ENCODE peak calls at places on chromosomes 13 and 19, in nine cellular contexts. Q, E, K, V, M, O, Y, R and S are unnamed samples.

GRCh38 chr13:50613356-50613831 is 230.1 kb downstream of the DLEU7 start:
- DNase-seq in R (peak), Q (no peak), V (no peak), M (no peak), K (no peak), O (no peak), E (no peak), Y (no peak), S (peak)

GRCh38 chr19:45789035-45789786 is 3.4 kb downstream of the DMWD start:
- DNase-seq in Q (no peak), Y (peak), K (no peak), M (no peak), E (no peak), V (no peak), R (no peak), O (no peak), S (no peak)

GRCh38 chr19:3620145-3620816 is 6.3 kb downstream of the CACTIN start:
- DNase-seq in O (no peak), Y (no peak), K (no peak), R (no peak), M (no peak), V (no peak), Q (no peak), E (no peak), S (no peak)

GRCh38 chr13:40485611-40486517 is 180.6 kb downstream of the FOXO1 start:
- DNase-seq in R (no peak), Q (peak), E (no peak), V (no peak), K (no peak), O (no peak), M (no peak), Y (no peak), S (no peak)

GRCh38 chr19:11806354-11807098 is 7.5 kb upstream of the ZNF440 start:
- DNase-seq in K (no peak), V (no peak), R (no peak), O (no peak), Y (no peak), Q (no peak), E (no peak), M (no peak), S (no peak)

GRCh38 chr13:25847145-25847544 is 204.7 kb downstream of the SHISA2 start:
- DNase-seq in V (no peak), Y (no peak), K (no peak), R (no peak), M (no peak), E (no peak), Q (no peak), O (no peak), S (no peak)

GRCh38 chr19:42129399-42130253 is 2.6 kb downstream of the POU2F2 start:
- DNase-seq in M (no peak), V (peak), Y (peak), R (peak), Q (no peak), O (peak), E (no peak), K (no peak), S (peak)

GRCh38 chr19:55446060-55446459 is 3.0 kb upstream of the SHISA7 start:
- DNase-seq in M (peak), E (no peak), O (no peak), Q (no peak), Y (no peak), V (no peak), K (no peak), R (no peak), S (no peak)

GRCh38 chr19:43674630-43674982 is 4.6 kb upstream of the PLAUR start:
- DNase-seq in R (peak), Y (peak), M (no peak), V (no peak), Q (no peak), K (no peak), O (peak), E (no peak), S (no peak)

GRCh38 chr13:54162069-54162468 is 1133.5 kb downstream of the OLFM4 start:
- DNase-seq in V (no peak), M (no peak), R (no peak), K (peak), O (no peak), Y (no peak), E (no peak), Q (peak), S (no peak)

DNA sequence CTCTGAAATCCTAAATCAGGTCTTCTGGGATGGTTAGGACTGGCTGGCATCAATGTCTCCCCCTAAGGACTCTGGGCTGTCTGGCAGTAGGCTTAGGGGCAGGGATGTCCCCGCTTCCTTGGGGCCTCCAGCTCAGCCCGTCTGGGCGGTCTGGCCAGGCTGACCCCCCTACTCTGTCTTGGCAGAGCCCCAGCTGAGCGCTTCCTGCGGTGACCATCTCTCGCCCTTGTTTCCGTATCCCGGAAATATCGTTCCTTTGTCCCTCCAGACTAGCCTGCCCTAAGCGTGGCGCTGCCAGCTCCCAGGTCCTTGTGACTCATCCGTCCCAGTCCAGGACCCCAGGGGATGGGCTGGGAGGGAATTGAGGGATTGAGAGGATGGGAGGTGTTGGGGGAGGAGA is 11.3 kb downstream of the GTPBP3 start:
- DNase-seq in Q (peak), V (no peak), M (no peak), K (peak), O (peak), E (no peak), Y (peak), R (peak), S (peak)
- H3K4me3 ChIP-seq in Q (peak), V (no peak), M (no peak), K (no peak), O (peak), E (peak), Y (no peak), R (no peak), S (peak)

GRCh38 chr13:113638173-113638746 is 19.7 kb downstream of the ATP4B start:
- DNase-seq in E (no peak), Q (no peak), M (no peak), R (no peak), V (peak), Y (no peak), O (no peak), K (peak), S (no peak)
- TF ChIP-seq CTCF in E (no peak), Q (no peak), M (no peak), R (no peak), V (no peak), Y (no peak), O (no peak), K (no peak), S (no peak)

GRCh38 chr19:9406798-9407352 is 28.5 kb downstream of the ZNF266 start:
- DNase-seq in V (peak), K (no peak), Q (no peak), R (peak), M (peak), O (peak), E (peak), Y (peak), S (peak)
- H3K4me3 ChIP-seq in V (peak), K (no peak), Q (no peak), R (peak), M (peak), O (peak), E (peak), Y (peak), S (peak)

DNA sequence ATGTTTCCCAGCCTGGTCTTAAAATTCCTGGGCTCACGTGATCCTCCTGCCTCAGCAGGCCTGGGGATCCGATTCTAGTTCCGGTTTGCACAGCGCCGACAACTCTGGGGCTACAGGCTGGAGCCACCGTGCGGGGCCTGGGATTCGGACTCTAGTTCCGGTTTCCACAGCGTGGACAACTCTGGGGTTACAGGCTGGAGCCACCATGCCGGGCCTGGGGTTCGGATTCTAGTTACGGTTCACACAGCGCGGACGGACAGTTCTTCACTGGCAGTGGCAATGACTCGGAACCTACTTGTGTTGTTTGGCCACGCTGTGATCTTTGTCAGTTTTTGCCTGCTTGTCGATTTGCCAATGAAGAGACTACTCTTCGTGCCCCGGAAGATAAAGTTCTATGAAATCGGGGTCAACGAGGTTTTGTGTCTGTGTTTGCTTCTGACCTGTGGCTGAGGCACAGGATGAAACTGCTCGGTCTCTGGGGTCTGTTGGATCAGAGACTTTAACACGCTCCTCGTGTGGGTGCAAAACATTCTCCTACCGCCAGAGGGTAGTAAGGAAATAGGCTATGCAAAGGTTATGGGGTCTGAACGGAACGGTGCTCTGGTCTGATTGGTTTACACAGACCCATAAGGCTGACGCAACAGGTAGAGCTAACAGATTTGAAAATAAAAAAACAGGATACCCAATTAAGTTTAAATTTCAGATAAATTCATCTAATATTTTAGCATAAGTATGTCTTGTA is 12.1 kb upstream of the ZSCAN1 start:
- DNase-seq in E (no peak), R (peak), Y (peak), O (peak), V (no peak), Q (peak), K (peak), M (no peak), S (peak)
- TF ChIP-seq CTCF in E (peak), R (peak), Y (peak), O (peak), V (peak), Q (peak), K (peak), M (peak), S (peak)